ENCODE peak calls at places on chromosomes 16 and 17, in five cellular contexts. One of them, this sample, is unnamed.

GRCh38 chr17:2745317-2746037 is 4.0 kb downstream of the CCDC92B start:
- DNase-seq in nephron progenitor cell: no peak
- DNase-seq in T-helper 1 cell: no peak
- DNase-seq in choroid plexus epithelial cell: no peak
- DNase-seq in HuH-7.5: no peak
- DNase-seq in this sample: no peak

GRCh38 chr17:19646788-19647696 is 1.5 kb upstream of the ALDH3A2 start:
- DNase-seq in nephron progenitor cell: no peak
- DNase-seq in T-helper 1 cell: no peak
- DNase-seq in choroid plexus epithelial cell: peak
- DNase-seq in HuH-7.5: no peak
- DNase-seq in this sample: no peak

GRCh38 chr16:15601212-15601879 is 41.6 kb downstream of the MARF1 start:
- DNase-seq in nephron progenitor cell: peak
- DNase-seq in T-helper 1 cell: no peak
- DNase-seq in choroid plexus epithelial cell: no peak
- DNase-seq in HuH-7.5: no peak
- DNase-seq in this sample: no peak

GRCh38 chr17:82097187-82097918 is 683 bp downstream of the FASN start:
- DNase-seq in nephron progenitor cell: peak
- DNase-seq in T-helper 1 cell: no peak
- DNase-seq in choroid plexus epithelial cell: peak
- DNase-seq in HuH-7.5: peak
- DNase-seq in this sample: no peak

GRCh38 chr17:49603720-49604119 is 28.0 kb downstream of the NXPH3 start:
- DNase-seq in nephron progenitor cell: no peak
- DNase-seq in T-helper 1 cell: no peak
- DNase-seq in choroid plexus epithelial cell: peak
- DNase-seq in HuH-7.5: no peak
- DNase-seq in this sample: no peak

GRCh38 chr16:28923652-28924398 is 1.2 kb downstream of the RABEP2 start:
- DNase-seq in nephron progenitor cell: no peak
- DNase-seq in T-helper 1 cell: no peak
- DNase-seq in choroid plexus epithelial cell: no peak
- DNase-seq in HuH-7.5: no peak
- DNase-seq in this sample: no peak

GRCh38 chr17:28406478-28406824 is 439 bp upstream of the SLC46A1 start:
- DNase-seq in nephron progenitor cell: no peak
- DNase-seq in T-helper 1 cell: no peak
- DNase-seq in choroid plexus epithelial cell: peak
- DNase-seq in HuH-7.5: no peak
- DNase-seq in this sample: no peak

GRCh38 chr16:11105038-11105903 is 150.7 kb downstream of the SOCS1 start:
- DNase-seq in nephron progenitor cell: no peak
- DNase-seq in T-helper 1 cell: no peak
- DNase-seq in choroid plexus epithelial cell: peak
- DNase-seq in HuH-7.5: peak
- DNase-seq in this sample: peak